ENCODE peak calls at places on chromosomes 3 and 15, in four cellular contexts. Z is SK-N-SH, C is K562, M is HCT116. B is an unnamed sample.

GRCh38 chr3:101720851-101721649 is 3.4 kb upstream of the CEP97 start:
- DNase-seq in Z (no peak), C (no peak), M (no peak), B (no peak)

GRCh38 chr15:67472957-67473356 is 48.0 kb upstream of the C15orf61 start:
- DNase-seq in Z (no peak), C (no peak), M (no peak), B (no peak)

GRCh38 chr15:31271224-31271635 is 55.4 kb upstream of the KLF13 start:
- DNase-seq in Z (no peak), C (no peak), M (no peak), B (no peak)

GRCh38 chr3:69214241-69214640 is 91.8 kb upstream of the LMOD3 start:
- DNase-seq in Z (no peak), C (no peak), M (no peak), B (no peak)

GRCh38 chr3:150344079-150344478 is 64.0 kb upstream of the TSC22D2 start:
- DNase-seq in Z (no peak), C (no peak), M (no peak), B (no peak)

GRCh38 chr3:133828576-133829309 is 23.1 kb downstream of the SRPRB start:
- DNase-seq in Z (no peak), C (peak), M (no peak), B (no peak)

GRCh38 chr15:65920825-65921309 is 51.6 kb downstream of the RAB11A start:
- DNase-seq in Z (no peak), C (no peak), M (no peak), B (no peak)

GRCh38 chr3:150135321-150135721 is 164.6 kb upstream of the PFN2 start:
- DNase-seq in Z (no peak), C (no peak), M (no peak), B (no peak)

GRCh38 chr15:65197337-65197645 is 12.1 kb upstream of the CLPX start:
- DNase-seq in Z (no peak), C (no peak), M (no peak), B (no peak)

GRCh38 chr3:183564046-183564445 is 8.5 kb upstream of the KLHL6 start:
- DNase-seq in Z (no peak), C (no peak), M (no peak), B (no peak)

GRCh38 chr3:132134611-132135010 is 99.8 kb upstream of the CPNE4 start:
- DNase-seq in Z (no peak), C (no peak), M (no peak), B (no peak)

GRCh38 chr3:128488995-128489859 is 3.8 kb downstream of the GATA2 start:
- DNase-seq in Z (peak), C (peak), M (peak), B (peak)

GRCh38 chr3:99678023-99678422 is 39.6 kb downstream of the COL8A1 start:
- DNase-seq in Z (no peak), C (no peak), M (no peak), B (no peak)

GRCh38 chr15:24857777-24858176 is 97.0 kb upstream of the SNRPN start:
- DNase-seq in Z (no peak), C (no peak), M (no peak), B (no peak)

GRCh38 chr15:44289352-44289790 is 852 bp downstream of the GOLM2 start:
- DNase-seq in Z (no peak), C (no peak), M (no peak), B (no peak)

GRCh38 chr3:25532763-25533162 is 104.7 kb downstream of the RARB start:
- DNase-seq in Z (no peak), C (peak), M (peak), B (peak)

GRCh38 chr3:150059241-150059640 is 88.5 kb upstream of the PFN2 start:
- DNase-seq in Z (no peak), C (no peak), M (no peak), B (no peak)

GRCh38 chr3:194739498-194740284 is 54.0 kb downstream of the FAM43A start:
- DNase-seq in Z (no peak), C (no peak), M (peak), B (peak)

GRCh38 chr3:97821413-97821809 is 400 bp upstream of the CRYBG3 start:
- DNase-seq in Z (peak), C (no peak), M (no peak), B (no peak)

GRCh38 chr15:90101130-90101968 is 919 bp downstream of the IDH2 start:
- DNase-seq in Z (peak), C (no peak), M (no peak), B (no peak)

GRCh38 chr3:37115451-37115850 is 58.9 kb downstream of the LRRFIP2 start:
- DNase-seq in Z (no peak), C (no peak), M (no peak), B (no peak)

GRCh38 chr15:40241305-40242215 is 2.7 kb downstream of the PAK6 start:
- DNase-seq in Z (no peak), C (no peak), M (no peak), B (no peak)

GRCh38 chr3:134232146-134232545 is 18.5 kb downstream of the RYK start:
- DNase-seq in Z (no peak), C (no peak), M (no peak), B (no peak)

GRCh38 chr3:169350228-169350627 is 313.3 kb downstream of the MECOM start:
- DNase-seq in Z (no peak), C (no peak), M (no peak), B (no peak)

GRCh38 chr15:77870195-77871065 is 207.1 kb downstream of the TBC1D2B start:
- DNase-seq in Z (peak), C (peak), M (peak), B (peak)

GRCh38 chr3:12353796-12354505 is 65.1 kb downstream of the PPARG start:
- DNase-seq in Z (no peak), C (no peak), M (no peak), B (no peak)

GRCh38 chr3:57518276-57518914 is 25.7 kb downstream of the DNAH12 start:
- DNase-seq in Z (no peak), C (no peak), M (peak), B (no peak)

GRCh38 chr3:11438636-11439035 is 166.4 kb downstream of the ATG7 start:
- DNase-seq in Z (no peak), C (no peak), M (no peak), B (no peak)

GRCh38 chr3:108486910-108487309 is 23.5 kb downstream of the MYH15 start:
- DNase-seq in Z (peak), C (no peak), M (no peak), B (peak)

GRCh38 chr15:41930221-41930866 is 36.5 kb upstream of the SPTBN5 start:
- DNase-seq in Z (peak), C (no peak), M (peak), B (peak)

GRCh38 chr15:59367022-59367451 is 5.6 kb downstream of the MYO1E start:
- DNase-seq in Z (no peak), C (no peak), M (no peak), B (no peak)

GRCh38 chr3:171811059-171811912 is 1.0 kb upstream of the PLD1 start:
- DNase-seq in Z (peak), C (peak), M (no peak), B (peak)

GRCh38 chr3:170421147-170421641 is 2.5 kb downstream of the CLDN11 start:
- DNase-seq in Z (peak), C (no peak), M (no peak), B (no peak)

GRCh38 chr3:68176600-68176999 is 522.2 kb upstream of the SUCLG2 start:
- DNase-seq in Z (no peak), C (no peak), M (no peak), B (no peak)

GRCh38 chr3:31204026-31204795 is 309.8 kb upstream of the GADL1 start:
- DNase-seq in Z (no peak), C (no peak), M (no peak), B (no peak)

GRCh38 chr3:124263168-124263567 is 271.2 kb upstream of the ROPN1 start:
- DNase-seq in Z (no peak), C (no peak), M (no peak), B (no peak)

GRCh38 chr3:113898892-113899291 is 48.9 kb upstream of the ZDHHC23 start:
- DNase-seq in Z (no peak), C (no peak), M (no peak), B (no peak)

GRCh38 chr3:13040381-13041074 is 32.7 kb downstream of the IQSEC1 start:
- DNase-seq in Z (peak), C (peak), M (no peak), B (no peak)

GRCh38 chr3:94249491-94250079 is 186.7 kb downstream of the NSUN3 start:
- DNase-seq in Z (peak), C (peak), M (peak), B (peak)

DNA sequence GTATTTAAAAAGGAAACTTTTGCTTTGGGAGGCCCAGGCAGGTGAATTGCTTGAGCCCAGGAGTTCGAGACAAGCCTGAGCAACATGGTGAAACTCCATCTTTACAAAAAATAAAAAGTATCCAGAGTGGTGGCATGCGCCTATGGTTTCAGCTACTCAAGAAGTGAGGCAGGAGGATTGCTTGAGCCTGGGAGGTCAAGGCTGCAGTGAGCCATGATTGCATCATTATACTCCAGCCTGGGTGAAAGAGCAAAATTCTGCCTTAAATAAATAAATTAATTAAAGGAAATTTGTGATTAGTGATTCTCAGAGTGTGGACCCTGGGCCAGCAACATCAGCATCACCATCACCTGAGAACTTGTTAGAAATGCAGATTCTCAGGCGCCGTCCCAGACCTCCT is 9.9 kb upstream of the COMMD4 start:
- DNase-seq in Z (no peak), C (no peak), M (no peak), B (no peak)
- TF ChIP-seq JUND in Z (no peak), C (no peak), M (no peak), B (no peak)

GRCh38 chr3:189860296-189860695 is 229.1 kb downstream of the TP63 start:
- DNase-seq in Z (no peak), C (no peak), M (no peak), B (no peak)
- TF ChIP-seq JUND in Z (no peak), C (no peak), M (no peak), B (no peak)

DNA sequence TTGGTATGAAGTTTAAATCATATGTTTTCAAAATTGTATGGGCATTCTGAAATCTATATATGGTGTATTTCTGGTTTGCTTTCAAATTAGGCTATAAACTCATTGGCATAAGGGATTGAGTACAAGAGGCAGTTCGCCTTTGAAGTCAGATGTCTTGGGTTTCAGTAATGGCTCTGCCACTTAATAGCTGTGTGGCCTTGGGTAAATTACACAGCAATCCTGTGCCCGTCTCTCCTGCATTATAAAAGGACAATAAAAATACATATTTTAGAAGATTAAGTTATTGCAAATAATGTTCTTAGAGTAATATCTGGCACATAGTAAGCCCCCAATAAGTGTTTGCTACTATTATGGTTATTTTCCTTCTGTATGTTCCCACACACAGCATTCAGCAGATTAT is 20.4 kb upstream of the STRIT1 start:
- DNase-seq in Z (no peak), C (no peak), M (no peak), B (no peak)
- TF ChIP-seq JUND in Z (no peak), C (no peak), M (no peak), B (no peak)

GRCh38 chr15:99251436-99251821 is at the start of gene LRRC28:
- DNase-seq in Z (no peak), C (no peak), M (no peak), B (no peak)
- TF ChIP-seq JUND in Z (no peak), C (no peak), M (no peak), B (no peak)

DNA sequence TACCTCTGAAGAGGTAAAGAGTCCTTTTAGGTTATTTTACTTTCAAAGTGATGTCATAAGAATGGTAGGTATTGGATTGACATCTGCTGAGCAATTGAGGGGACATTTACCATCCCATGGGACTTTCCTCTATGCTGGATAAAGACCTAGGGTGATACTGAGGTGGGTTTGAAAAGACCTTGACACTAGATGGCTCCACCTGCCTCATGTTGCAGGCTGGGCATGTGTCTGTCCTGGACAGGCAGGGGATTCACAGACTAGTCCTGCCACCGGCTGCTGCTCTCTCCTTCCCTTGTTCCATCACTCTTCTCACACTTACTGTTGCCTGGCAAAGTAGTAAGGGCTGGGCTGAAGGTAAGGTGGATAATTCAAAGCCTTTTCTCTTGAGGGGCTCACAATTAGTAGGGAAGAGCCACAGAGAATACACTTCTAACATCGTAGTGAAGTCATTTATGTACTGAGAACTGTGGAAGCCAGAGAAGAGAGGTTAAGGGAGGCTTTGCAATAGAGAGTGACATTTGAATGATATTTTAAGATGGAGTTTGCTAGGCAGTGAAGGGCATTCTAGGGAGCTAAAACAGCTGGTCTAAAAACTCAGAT is 27.7 kb downstream of the TRAK1 start:
- DNase-seq in Z (peak), C (peak), M (peak), B (peak)
- TF ChIP-seq JUND in Z (no peak), C (no peak), M (no peak), B (no peak)

GRCh38 chr3:85560088-85560790 is 601.5 kb downstream of the CADM2 start:
- DNase-seq in Z (no peak), C (no peak), M (no peak), B (peak)
- TF ChIP-seq JUND in Z (no peak), C (no peak), M (no peak), B (no peak)

DNA sequence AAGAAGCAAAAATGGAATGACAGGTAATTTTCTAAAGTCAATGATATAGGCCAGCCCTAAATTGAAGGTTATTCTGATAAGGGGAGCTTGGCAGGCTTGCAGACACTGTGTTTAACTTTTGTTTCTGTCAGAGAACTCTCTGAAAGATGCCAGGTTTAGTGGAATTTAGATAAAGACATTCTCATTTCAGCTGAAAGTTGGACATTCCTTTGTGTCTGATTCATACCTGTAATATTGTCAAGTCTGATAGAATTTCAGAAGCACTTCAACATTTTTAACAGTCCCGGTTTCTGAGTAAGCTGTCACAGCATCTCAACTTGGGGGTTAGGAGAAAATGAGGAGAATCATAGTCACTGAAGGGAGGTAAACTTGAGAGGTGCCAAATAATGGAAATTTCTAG is 84.0 kb downstream of the DIPK2A start:
- DNase-seq in Z (no peak), C (no peak), M (no peak), B (no peak)
- TF ChIP-seq JUND in Z (no peak), C (no peak), M (no peak), B (no peak)

GRCh38 chr3:137194301-137194700 is 236.5 kb downstream of the IL20RB start:
- DNase-seq in Z (no peak), C (no peak), M (no peak), B (no peak)
- TF ChIP-seq JUND in Z (no peak), C (no peak), M (no peak), B (no peak)